ENCODE peak calls at places on chromosomes 6 and 20, in six cellular contexts. V is HCT116, S is gastrocnemius medialis, N is IMR-90, C is body of pancreas, R is right lobe of liver. F is an unnamed sample.

GRCh38 chr6:28747083-28747630 is 176.6 kb downstream of the TRIM27 start:
- ATAC-seq in V (no peak), S (no peak), N (no peak), C (no peak), R (no peak), F (no peak)

GRCh38 chr6:82408952-82409421 is 45.4 kb downstream of the TPBG start:
- ATAC-seq in V (no peak), S (no peak), N (peak; percentile 77), C (no peak), R (no peak), F (no peak)

GRCh38 chr20:45911486-45912343 is at the start of gene PLTP:
- ATAC-seq in V (no peak), S (no peak), N (peak; percentile 36), C (peak; percentile 24), R (peak; percentile 47), F (peak; percentile 35)

GRCh38 chr6:28506807-28507475 is 8.7 kb downstream of the GPX6 start:
- ATAC-seq in V (no peak), S (no peak), N (no peak), C (no peak), R (no peak), F (no peak)

GRCh38 chr20:33697129-33697528 is 10.9 kb upstream of the E2F1 start:
- ATAC-seq in V (no peak), S (no peak), N (no peak), C (peak; percentile 27), R (no peak), F (peak; percentile 84)

GRCh38 chr6:17101422-17102257 is at the start of gene STMND1:
- ATAC-seq in V (peak; percentile 63), S (no peak), N (peak; percentile 37), C (peak; percentile 87), R (peak; percentile 81), F (peak; percentile 50)

GRCh38 chr20:48406462-48407235 is 421.1 kb downstream of the PREX1 start:
- ATAC-seq in V (no peak), S (no peak), N (no peak), C (no peak), R (no peak), F (no peak)

GRCh38 chr20:10568032-10568431 is 105.8 kb downstream of the JAG1 start:
- ATAC-seq in V (no peak), S (no peak), N (no peak), C (no peak), R (no peak), F (no peak)

GRCh38 chr20:63611646-63612045 is 15.3 kb downstream of the GMEB2 start:
- ATAC-seq in V (no peak), S (no peak), N (no peak), C (no peak), R (no peak), F (no peak)

GRCh38 chr6:89037156-89037900 is 43.2 kb upstream of the PNRC1 start:
- ATAC-seq in V (no peak), S (peak; percentile 6), N (no peak), C (no peak), R (peak; percentile 8), F (no peak)

GRCh38 chr6:42604150-42604549 is 40.3 kb downstream of the UBR2 start:
- ATAC-seq in V (no peak), S (no peak), N (peak; percentile 57), C (no peak), R (no peak), F (no peak)

GRCh38 chr6:2734517-2735076 is 16.1 kb downstream of the MYLK4 start:
- ATAC-seq in V (no peak), S (no peak), N (no peak), C (no peak), R (no peak), F (no peak)

DNA sequence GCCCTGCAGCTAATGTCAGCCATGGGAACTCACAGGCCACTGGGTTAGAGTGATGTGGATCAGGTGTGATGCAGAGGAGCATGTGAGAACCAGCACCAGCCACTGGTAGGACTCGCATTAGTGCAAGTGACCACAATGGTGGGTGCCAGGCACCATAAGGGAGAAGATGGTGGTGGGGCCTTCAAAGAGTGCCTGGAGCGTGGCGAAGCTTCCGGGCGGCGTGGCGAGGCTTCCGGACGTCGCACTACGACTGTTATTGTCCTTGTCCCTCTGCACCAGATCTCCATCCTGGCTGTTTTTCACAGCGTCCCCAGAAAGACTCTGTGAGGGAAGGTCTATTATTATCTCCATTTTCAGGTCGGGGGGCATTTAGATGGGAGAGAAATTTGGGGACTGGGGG is 43.9 kb downstream of the C20orf203 start:
- ATAC-seq in V (no peak), S (no peak), N (no peak), C (no peak), R (no peak), F (no peak)
- H3K4me1 ChIP-seq in V (peaks cover 34% of the 10 kb centered on the region), S (peaks cover 8% of the 10 kb centered on the region), N (peaks cover 2% of the 10 kb centered on the region), C (peaks cover 9% of the 10 kb centered on the region), R (no peaks in the 10 kb centered on the region), F (peaks cover 6% of the 10 kb centered on the region)

DNA sequence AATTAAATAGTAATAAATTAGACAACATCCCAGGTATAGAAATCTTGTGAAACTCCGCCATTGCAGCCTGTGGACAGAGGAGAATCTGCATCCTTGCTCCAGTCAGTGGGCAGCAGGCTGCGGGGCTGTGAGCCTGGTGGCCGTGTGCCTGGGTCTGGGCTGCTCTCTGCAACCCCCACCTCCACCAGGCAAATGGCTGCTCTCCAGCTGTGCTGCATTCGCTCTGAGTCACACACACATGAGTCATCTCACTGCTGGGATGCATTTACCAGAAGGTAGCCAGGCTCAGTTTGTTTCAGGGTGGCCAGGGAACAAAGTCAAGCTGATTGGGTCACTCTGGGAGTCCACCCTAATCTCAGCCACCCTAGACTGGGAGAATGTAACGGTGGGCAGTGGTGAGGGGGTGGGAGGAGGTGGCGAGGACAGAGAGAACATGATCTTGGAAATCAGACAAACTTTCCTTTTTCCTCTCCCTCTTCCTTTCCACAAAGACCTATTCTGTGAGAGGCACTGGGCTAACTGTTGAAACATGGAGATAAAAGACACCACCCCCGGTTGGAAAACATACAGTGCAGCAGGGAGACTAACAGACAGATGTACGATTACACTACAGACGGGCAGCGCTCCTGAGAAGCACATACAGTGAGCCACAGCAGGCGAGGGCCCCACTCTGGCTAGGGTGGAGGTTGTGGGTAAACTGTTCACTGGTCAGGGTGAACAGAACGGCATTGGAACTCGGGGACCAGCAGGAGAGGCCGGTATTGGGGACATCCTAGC is 59.2 kb downstream of the TRAM2 start:
- ATAC-seq in V (peak; percentile 89), S (peak; percentile 99), N (peak; percentile 74), C (peak; percentile 90), R (peak; percentile 82), F (peak; percentile 84)
- TF ChIP-seq POLR2A in V (no peak), S (peak; percentile 54), N (peak; percentile 72), C (peak; percentile 22), R (peak; percentile 50), F (peak; percentile 18)

GRCh38 chr6:21277601-21278043 is 315.9 kb upstream of the SOX4 start:
- ATAC-seq in V (peak; percentile 76), S (no peak), N (no peak), C (no peak), R (no peak), F (no peak)
- TF ChIP-seq CTCF in V (no peak), S (no peak), N (no peak), C (no peak), R (no peak), F (no peak)

GRCh38 chr20:16821211-16822089 is 73.3 kb downstream of the OTOR start:
- ATAC-seq in V (peak; percentile 91), S (no peak), N (peak; percentile 77), C (no peak), R (peak; percentile 78), F (no peak)
- H3K4me1 ChIP-seq in V (no peaks in the 10 kb centered on the region), S (no peaks in the 10 kb centered on the region), N (no peaks in the 10 kb centered on the region), C (no peaks in the 10 kb centered on the region), R (no peaks in the 10 kb centered on the region), F (no peaks in the 10 kb centered on the region)

GRCh38 chr6:160112628-160113294 is 8.9 kb upstream of the SLC22A1 start:
- ATAC-seq in V (no peak), S (no peak), N (no peak), C (no peak), R (no peak), F (no peak)
- TF ChIP-seq POLR2A in V (no peak), S (no peak), N (no peak), C (no peak), R (no peak), F (no peak)

GRCh38 chr6:37552267-37552666 is 52.6 kb upstream of the CCDC167 start:
- ATAC-seq in V (no peak), S (no peak), N (no peak), C (no peak), R (no peak), F (no peak)

GRCh38 chr6:37551867-37552266 is 52.2 kb upstream of the CCDC167 start:
- ATAC-seq in V (no peak), S (no peak), N (no peak), C (no peak), R (no peak), F (no peak)

GRCh38 chr6:37550436-37550835 is 50.7 kb upstream of the CCDC167 start:
- ATAC-seq in V (no peak), S (no peak), N (peak; percentile 27), C (no peak), R (no peak), F (no peak)

GRCh38 chr6:37551002-37551401 is 51.3 kb upstream of the CCDC167 start:
- ATAC-seq in V (no peak), S (no peak), N (no peak), C (no peak), R (no peak), F (no peak)

GRCh38 chr6:37551446-37551845 is 51.8 kb upstream of the CCDC167 start:
- ATAC-seq in V (no peak), S (no peak), N (no peak), C (no peak), R (no peak), F (no peak)
- TF ChIP-seq CTCF in V (no peak), S (no peak), N (no peak), C (no peak), R (no peak), F (no peak)

DNA sequence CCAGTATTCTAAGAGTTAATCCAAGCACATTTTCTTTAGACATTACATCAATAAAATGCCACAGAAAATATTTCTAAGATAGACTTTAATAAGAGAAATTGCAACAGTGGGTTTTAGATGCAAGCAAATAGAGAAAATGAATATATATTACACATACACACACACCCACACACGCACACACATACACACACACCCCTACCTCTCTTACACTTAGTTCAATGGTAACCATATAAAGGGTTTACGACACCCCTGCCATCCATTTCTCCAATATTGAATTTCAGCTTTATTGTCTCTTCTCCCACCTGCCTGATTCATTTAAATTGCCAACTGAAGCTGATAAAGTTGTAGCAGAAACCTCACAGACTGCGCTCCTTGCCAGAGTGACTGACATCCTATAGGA is 154.6 kb downstream of the ADAT2 start:
- ATAC-seq in V (no peak), S (no peak), N (no peak), C (no peak), R (no peak), F (no peak)
- H3K4me1 ChIP-seq in V (no peaks in the 10 kb centered on the region), S (no peaks in the 10 kb centered on the region), N (no peaks in the 10 kb centered on the region), C (no peaks in the 10 kb centered on the region), R (no peaks in the 10 kb centered on the region), F (no peaks in the 10 kb centered on the region)

GRCh38 chr6:135195522-135195921 is 14.4 kb downstream of the MYB start:
- ATAC-seq in V (no peak), S (no peak), N (no peak), C (no peak), R (no peak), F (no peak)
- TF ChIP-seq POLR2A in V (no peak), S (no peak), N (no peak), C (no peak), R (no peak), F (no peak)

GRCh38 chr6:63368347-63368746 is 48.6 kb upstream of the LGSN start:
- ATAC-seq in V (no peak), S (no peak), N (no peak), C (no peak), R (no peak), F (no peak)

GRCh38 chr6:63372951-63373533 is 53.3 kb upstream of the LGSN start:
- ATAC-seq in V (no peak), S (no peak), N (no peak), C (no peak), R (no peak), F (no peak)

GRCh38 chr6:63371087-63371486 is 51.3 kb upstream of the LGSN start:
- ATAC-seq in V (no peak), S (no peak), N (no peak), C (no peak), R (no peak), F (no peak)
- TF ChIP-seq CTCF in V (no peak), S (no peak), N (no peak), C (no peak), R (no peak), F (no peak)

F was measured in gastroesophageal sphincter.